ENCODE peak calls at places on chromosomes 2 and 18, in six cellular contexts. H, V, N, X, U and A are unnamed samples.

GRCh38 chr2:54394392-54394791 is 61.7 kb upstream of the SPTBN1 start:
- DNase-seq in N (no peak), H (no peak), X (peak; percentile 52), V (no peak), U (no peak), A (no peak)

GRCh38 chr18:9123520-9123919 is 13.1 kb upstream of the ANKRD12 start:
- DNase-seq in H (no peak), X (no peak), U (no peak), N (no peak), V (no peak), A (no peak)

GRCh38 chr2:71578665-71579371 is 125.5 kb downstream of the DYSF start:
- DNase-seq in X (no peak), N (peak; percentile 67), H (peak; percentile 35), V (no peak), U (no peak), A (no peak)

GRCh38 chr2:212157011-212157410 is 381.6 kb downstream of the ERBB4 start:
- DNase-seq in U (no peak), N (peak; percentile 12), X (no peak), V (no peak), H (no peak), A (no peak)

GRCh38 chr2:230737791-230738226 is 25.2 kb downstream of the CAB39 start:
- DNase-seq in N (no peak), V (no peak), H (no peak), X (no peak), U (no peak), A (no peak)

GRCh38 chr2:71789556-71790219 is 336.3 kb downstream of the DYSF start:
- DNase-seq in U (peak; percentile 13), V (no peak), N (no peak), H (no peak), X (no peak), A (peak; percentile 21)

GRCh38 chr2:176960736-176961135 is 251.9 kb upstream of the HNRNPA3 start:
- DNase-seq in H (no peak), V (no peak), N (no peak), U (no peak), X (no peak), A (no peak)

GRCh38 chr18:24271381-24272331 is 126.0 kb downstream of the OSBPL1A start:
- DNase-seq in X (peak; percentile 76), N (peak; percentile 86), V (peak; percentile 55), H (peak; percentile 72), U (peak; percentile 67), A (peak; percentile 90)

GRCh38 chr2:66839551-66840320 is 404.8 kb downstream of the MEIS1 start:
- DNase-seq in H (no peak), U (no peak), X (peak; percentile 46), V (no peak), N (peak; percentile 77), A (no peak)

GRCh38 chr2:18514838-18515461 is 45.5 kb downstream of the RDH14 start:
- DNase-seq in H (no peak), N (no peak), V (no peak), X (no peak), U (no peak), A (no peak)

GRCh38 chr2:218405365-218406208 is 5.9 kb downstream of the CTDSP1 start:
- DNase-seq in V (no peak), H (peak; percentile 57), X (no peak), U (peak; percentile 61), N (no peak), A (no peak)

GRCh38 chr18:44683566-44683965 is 2.9 kb downstream of the SETBP1 start:
- DNase-seq in X (no peak), U (no peak), H (no peak), V (no peak), N (no peak), A (no peak)

GRCh38 chr2:150495993-150496627 is 8.6 kb upstream of the RND3 start:
- DNase-seq in X (no peak), N (peak; percentile 65), H (no peak), U (no peak), V (no peak), A (no peak)

GRCh38 chr2:11724151-11724550 is 22.3 kb upstream of the LPIN1 start:
- DNase-seq in N (no peak), X (no peak), V (no peak), U (no peak), H (no peak), A (no peak)

GRCh38 chr18:3973191-3973590 is 481.9 kb downstream of the DLGAP1 start:
- DNase-seq in U (no peak), V (no peak), N (no peak), H (no peak), X (no peak), A (no peak)

GRCh38 chr18:73407506-73407905 is 539.7 kb upstream of the NETO1 start:
- DNase-seq in U (no peak), V (no peak), N (peak; percentile 10), X (peak; percentile 12), H (peak; percentile 14), A (no peak)

GRCh38 chr2:75289771-75290170 is 90.5 kb upstream of the TACR1 start:
- DNase-seq in U (no peak), H (no peak), X (no peak), N (peak; percentile 16), V (no peak), A (no peak)

GRCh38 chr2:214796901-214797300 is 12.6 kb downstream of the BARD1 start:
- DNase-seq in U (no peak), N (no peak), H (no peak), V (no peak), X (no peak), A (no peak)

GRCh38 chr2:90069290-90069894 is 1377.9 kb downstream of the RPIA start:
- DNase-seq in N (peak; percentile 42), H (no peak), V (peak; percentile 38), U (peak; percentile 57), X (peak; percentile 51), A (no peak)

GRCh38 chr18:36194719-36195315 is 7.5 kb downstream of the MOCOS start:
- DNase-seq in V (no peak), N (no peak), U (peak; percentile 20), X (no peak), H (no peak), A (no peak)

GRCh38 chr18:8615397-8616025 is 6.3 kb downstream of the RAB12 start:
- DNase-seq in U (no peak), X (peak; percentile 84), H (peak; percentile 35), N (peak; percentile 91), V (no peak), A (no peak)

GRCh38 chr2:63861220-63861822 is 19.6 kb downstream of the UGP2 start:
- DNase-seq in U (no peak), V (peak; percentile 43), N (peak; percentile 35), X (peak; percentile 81), H (peak; percentile 51), A (no peak)

GRCh38 chr2:219545610-219546352 is 2.0 kb downstream of the TMEM198 start:
- DNase-seq in N (no peak), H (no peak), X (no peak), U (no peak), V (no peak), A (no peak)

GRCh38 chr18:59448546-59448945 is 89.5 kb upstream of the LMAN1 start:
- DNase-seq in N (no peak), X (no peak), H (no peak), V (no peak), U (no peak), A (no peak)

GRCh38 chr2:121242976-121243375 is 42.0 kb downstream of the TFCP2L1 start:
- DNase-seq in N (no peak), X (no peak), H (no peak), V (no peak), U (no peak), A (no peak)

GRCh38 chr2:209476367-209477191 is 52.7 kb downstream of the MAP2 start:
- DNase-seq in H (no peak), N (no peak), X (peak; percentile 44), V (no peak), U (no peak), A (no peak)